ENCODE peak calls at places on chromosomes 11 and 22, in ten cellular contexts. H is GM12865; O is body of pancreas; Z is CD8-positive, alpha-beta T cell; Q is HepG2; I is SK-N-SH; K is hepatocyte; B is psoas muscle; X is left ventricle myocardium inferior; F is cardiac fibroblast. Y is an unnamed sample.

GRCh38 chr11:30165652-30166051 is 65.2 kb upstream of the FSHB start:
- DNase-seq in O (peak; percentile 16), B (no peak), F (no peak), K (no peak), Q (no peak), H (no peak), Z (no peak), I (no peak), X (no peak), Y (no peak)

GRCh38 chr11:78961186-78961782 is 386.6 kb upstream of the NARS2 start:
- DNase-seq in F (peak; percentile 47), B (no peak), I (peak; percentile 66), Z (no peak), O (peak; percentile 64), H (peak; percentile 9), K (peak; percentile 57), Q (no peak), X (no peak), Y (peak; percentile 33)

GRCh38 chr22:17921871-17922821 is 102.2 kb downstream of the MICAL3 start:
- DNase-seq in B (no peak), O (peak; percentile 28), F (no peak), I (no peak), Q (peak; percentile 45), K (peak; percentile 79), Z (no peak), X (peak; percentile 54), H (no peak), Y (no peak)

GRCh38 chr11:44855138-44855849 is 95.4 kb downstream of the TP53I11 start:
- DNase-seq in B (no peak), I (no peak), X (no peak), H (no peak), K (no peak), F (no peak), Q (no peak), Z (no peak), O (no peak), Y (no peak)

GRCh38 chr22:50733521-50734342 is 4.3 kb upstream of the ACR start:
- DNase-seq in K (no peak), F (peak; percentile 19), I (peak; percentile 84), Q (no peak), B (no peak), O (peak; percentile 6), H (no peak), Z (no peak), X (peak; percentile 16), Y (no peak)

GRCh38 chr22:31490496-31490925 is 869 bp upstream of the EIF4ENIF1 start:
- DNase-seq in K (peak; percentile 68), H (peak; percentile 97), I (peak; percentile 58), O (peak; percentile 36), F (peak; percentile 71), B (peak; percentile 38), X (peak; percentile 16), Z (peak; percentile 73), Q (peak; percentile 77), Y (no peak)

GRCh38 chr22:45349916-45350315 is 40.2 kb downstream of the FAM118A start:
- DNase-seq in I (no peak), Q (no peak), Z (no peak), O (no peak), H (no peak), B (no peak), K (no peak), X (no peak), F (no peak), Y (no peak)

GRCh38 chr11:114075891-114076441 is 16.5 kb downstream of the ZBTB16 start:
- DNase-seq in H (no peak), B (peak; percentile 65), Z (no peak), I (peak; percentile 72), Q (peak; percentile 15), F (peak; percentile 89), K (peak; percentile 80), X (no peak), O (no peak), Y (peak; percentile 74)

GRCh38 chr11:75351541-75352416 is at the start of gene ARRB1:
- DNase-seq in B (peak; percentile 73), Q (peak; percentile 90), Z (peak; percentile 77), X (peak; percentile 77), H (peak; percentile 49), F (peak; percentile 41), K (peak; percentile 88), I (peak; percentile 92), O (peak; percentile 74), Y (no peak)

GRCh38 chr11:71213696-71214552 is 38.5 kb downstream of the SHANK2 start:
- DNase-seq in F (no peak), B (no peak), K (no peak), I (no peak), Q (no peak), Z (no peak), X (no peak), O (no peak), H (no peak), Y (no peak)

GRCh38 chr22:48782817-48783511 is 1044.7 kb downstream of the BRD1 start:
- DNase-seq in B (no peak), Z (peak; percentile 42), H (no peak), O (no peak), I (peak; percentile 53), X (no peak), Q (no peak), K (no peak), F (no peak), Y (no peak)

GRCh38 chr22:46084943-46085830 is 65.1 kb upstream of the PPARA start:
- DNase-seq in H (no peak), Z (no peak), Q (no peak), X (peak; percentile 90), K (no peak), B (peak; percentile 92), O (peak; percentile 94), F (peak; percentile 93), I (peak; percentile 74), Y (peak; percentile 77)

GRCh38 chr11:97738751-97739150 is 1282.0 kb upstream of the CNTN5 start:
- DNase-seq in Z (no peak), Q (no peak), B (no peak), O (no peak), X (no peak), K (no peak), I (no peak), H (no peak), F (peak; percentile 52), Y (peak; percentile 35)

GRCh38 chr22:27004434-27004833 is 347.0 kb downstream of the MIAT start:
- DNase-seq in Q (no peak), O (no peak), H (no peak), X (no peak), F (no peak), K (no peak), Z (no peak), B (no peak), I (no peak), Y (no peak)

DNA sequence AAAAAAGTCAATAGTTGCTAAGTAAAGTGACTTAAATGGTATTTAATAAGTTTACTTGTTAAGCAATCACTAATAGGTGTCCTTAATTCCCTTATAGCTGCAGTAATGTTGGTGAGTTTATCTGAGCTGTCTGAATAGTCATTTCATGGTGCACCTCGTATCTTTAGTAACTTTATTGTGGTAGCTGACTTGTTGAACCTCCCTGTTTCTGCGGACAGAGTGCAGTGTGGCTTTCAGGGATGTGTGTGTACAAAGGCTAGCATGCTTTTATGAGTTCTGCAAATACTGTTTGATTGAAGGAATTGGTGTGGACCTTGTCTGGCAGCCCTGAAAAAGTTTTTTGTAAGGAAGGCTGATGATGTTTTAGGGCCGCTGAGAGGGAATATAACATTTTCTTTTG is 2.6 kb downstream of the ZNRF3 start:
- DNase-seq in B (no peak), Z (no peak), Q (peak; percentile 79), O (peak; percentile 17), X (no peak), H (no peak), F (no peak), K (peak; percentile 54), I (no peak), Y (peak; percentile 26)
- H3K4me3 ChIP-seq in B (peak overlapping the region; percentile 76), Z (no peak overlapping the region), Q (peak overlapping the region; percentile 97), O (no peak overlapping the region), X (no peak overlapping the region), H (no peak overlapping the region), F (no peak overlapping the region), K (no peak overlapping the region), I (no peak overlapping the region), Y (no peak overlapping the region)

DNA sequence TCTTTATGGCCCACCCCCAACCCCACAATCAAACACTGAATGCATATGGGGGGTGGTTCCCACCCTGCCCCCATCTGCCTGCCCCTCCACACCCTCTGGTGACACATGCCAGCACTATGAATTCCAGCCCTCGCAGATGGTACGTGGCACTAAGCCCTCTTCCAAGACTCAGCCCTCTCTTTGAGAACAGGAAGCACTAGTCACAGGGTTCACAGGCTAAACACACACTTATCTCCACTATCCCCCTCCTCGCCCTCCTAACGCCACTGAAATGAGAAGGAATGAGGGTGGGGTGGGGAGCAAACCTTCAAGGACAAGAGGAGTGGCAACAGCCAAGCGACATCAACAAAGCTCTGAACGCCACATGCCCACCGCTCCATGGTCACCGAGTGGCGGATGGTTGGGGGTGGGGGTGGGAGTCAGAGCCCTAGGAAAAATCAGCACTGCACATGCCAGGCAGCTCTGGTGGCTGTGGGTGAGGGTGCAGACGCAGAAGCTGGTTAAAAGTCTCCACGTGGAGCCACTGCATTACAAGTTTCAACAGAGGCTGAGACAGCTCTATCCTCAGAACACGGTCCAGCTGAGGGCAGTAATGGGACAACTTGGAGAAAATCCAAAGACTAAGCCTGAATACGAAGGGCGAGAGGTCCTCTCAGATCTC is 33.6 kb downstream of the TMEM184B start:
- DNase-seq in O (peak; percentile 71), K (peak; percentile 71), X (no peak), Z (no peak), F (peak; percentile 96), Q (no peak), H (no peak), I (no peak), B (no peak), Y (peak; percentile 83)
- TF ChIP-seq CTCF in O (no peak), K (peak; percentile 37), X (peak; percentile 45), Z (no peak), F (peak; percentile 0), Q (no peak), H (no peak), I (peak; percentile 15), B (peak; percentile 29), Y (peak; percentile 28)

DNA sequence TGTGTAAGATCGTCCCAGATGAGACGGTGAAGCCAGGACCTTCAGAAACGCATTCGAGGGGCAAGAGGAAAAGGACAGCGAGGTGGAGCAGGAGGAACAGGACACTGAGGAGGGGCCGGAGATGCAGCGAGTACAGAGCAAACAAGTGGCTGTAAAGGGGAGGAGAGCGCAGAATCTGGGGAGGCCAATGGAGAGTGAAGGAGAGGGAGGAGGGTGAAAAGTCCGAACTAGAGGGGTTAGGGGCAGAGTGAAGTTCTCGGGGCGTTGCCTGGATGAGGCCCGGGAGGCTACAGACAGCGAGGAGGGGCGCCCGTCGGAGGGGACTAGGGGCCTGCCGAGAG is 8.8 kb upstream of the PPIL2 start:
- DNase-seq in X (no peak), Z (no peak), Q (no peak), O (no peak), I (no peak), B (no peak), K (no peak), H (no peak), F (no peak), Y (no peak)
- H3K4me3 ChIP-seq in X (peak overlapping the region; percentile 71), Z (peak overlapping the region; percentile 80), Q (no peak overlapping the region), O (no peak overlapping the region), I (peak overlapping the region; percentile 58), B (peak overlapping the region; percentile 67), K (peak overlapping the region; percentile 62), H (peak overlapping the region; percentile 82), F (peak overlapping the region; percentile 48), Y (peak overlapping the region; percentile 47)

DNA sequence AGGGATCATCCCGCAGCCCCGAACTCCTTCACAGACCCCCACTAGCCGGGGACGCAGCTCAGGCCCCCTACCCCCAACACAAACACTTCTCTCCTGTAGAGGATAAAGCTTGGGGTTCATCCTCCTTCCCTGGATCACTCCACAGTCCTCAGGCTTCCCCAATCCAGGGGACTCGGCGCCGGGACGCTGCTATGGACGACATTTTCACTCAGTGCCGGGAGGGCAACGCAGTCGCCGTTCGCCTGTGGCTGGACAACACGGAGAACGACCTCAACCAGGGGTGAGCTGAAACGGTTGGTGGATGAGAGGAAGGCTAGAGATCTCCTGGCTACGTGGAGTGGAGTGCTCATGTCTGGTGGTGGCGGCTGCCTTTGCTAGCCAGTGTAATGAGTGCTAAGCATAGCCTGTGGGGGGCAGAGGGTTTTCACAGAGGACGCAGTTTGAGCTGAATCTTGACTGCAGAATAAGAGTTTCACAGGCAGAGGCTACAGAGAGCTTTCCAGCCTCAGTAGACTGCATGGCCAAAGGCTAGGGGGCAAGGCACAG is 580 bp downstream of the ILK start:
- DNase-seq in F (peak; percentile 66), X (no peak), H (peak; percentile 75), K (peak; percentile 79), B (no peak), Q (peak; percentile 64), O (peak; percentile 55), I (peak; percentile 73), Z (peak; percentile 74), Y (peak; percentile 71)
- TF ChIP-seq CTCF in F (peak; percentile 33), X (peak; percentile 30), H (peak; percentile 24), K (peak; percentile 28), B (peak; percentile 6), Q (peak; percentile 60), O (no peak), I (peak; percentile 32), Z (peak; percentile 37), Y (peak; percentile 30)

Y was measured in astrocyte of the spinal cord.